ENCODE peak calls at places on chromosome 17, in nine cellular contexts. One of them, this sample, is unnamed.

GRCh38 chr17:50346313-50347086 is 574 bp downstream of the XYLT2 start:
- DNase-seq in heart right ventricle: peak
- DNase-seq in SIG-M5: no peak
- DNase-seq in kidney glomerular epithelial cell: no peak
- DNase-seq in NCI-H748 treated with DMSO at 0.1 percent for 48 hours: no peak
- DNase-seq in HTR-8/SVneo: peak
- DNase-seq in NCI-H1092: no peak
- DNase-seq in RCC 7860: no peak
- DNase-seq in HEK293T: peak
- DNase-seq in this sample: no peak

GRCh38 chr17:27458524-27458908 is 2.3 kb downstream of the KSR1 start:
- DNase-seq in heart right ventricle: no peak
- DNase-seq in SIG-M5: no peak
- DNase-seq in kidney glomerular epithelial cell: no peak
- DNase-seq in NCI-H748 treated with DMSO at 0.1 percent for 48 hours: no peak
- DNase-seq in HTR-8/SVneo: no peak
- DNase-seq in NCI-H1092: no peak
- DNase-seq in RCC 7860: no peak
- DNase-seq in HEK293T: no peak
- DNase-seq in this sample: no peak

GRCh38 chr17:46817151-46817900 is 1.2 kb downstream of the WNT3 start:
- DNase-seq in heart right ventricle: no peak
- DNase-seq in SIG-M5: no peak
- DNase-seq in kidney glomerular epithelial cell: no peak
- DNase-seq in NCI-H748 treated with DMSO at 0.1 percent for 48 hours: no peak
- DNase-seq in HTR-8/SVneo: no peak
- DNase-seq in NCI-H1092: no peak
- DNase-seq in RCC 7860: no peak
- DNase-seq in HEK293T: no peak
- DNase-seq in this sample: no peak

GRCh38 chr17:49557204-49558024 is 18.3 kb upstream of the NXPH3 start:
- DNase-seq in heart right ventricle: no peak
- DNase-seq in SIG-M5: no peak
- DNase-seq in kidney glomerular epithelial cell: peak
- DNase-seq in NCI-H748 treated with DMSO at 0.1 percent for 48 hours: peak
- DNase-seq in HTR-8/SVneo: peak
- DNase-seq in NCI-H1092: peak
- DNase-seq in RCC 7860: peak
- DNase-seq in HEK293T: peak
- DNase-seq in this sample: no peak

GRCh38 chr17:75612906-75613626 is 20.2 kb upstream of the SMIM5 start:
- DNase-seq in heart right ventricle: no peak
- DNase-seq in SIG-M5: no peak
- DNase-seq in kidney glomerular epithelial cell: no peak
- DNase-seq in NCI-H748 treated with DMSO at 0.1 percent for 48 hours: no peak
- DNase-seq in HTR-8/SVneo: no peak
- DNase-seq in NCI-H1092: no peak
- DNase-seq in RCC 7860: no peak
- DNase-seq in HEK293T: no peak
- DNase-seq in this sample: no peak

GRCh38 chr17:68491864-68492263 is 20.4 kb upstream of the PRKAR1A start:
- DNase-seq in heart right ventricle: peak
- DNase-seq in SIG-M5: no peak
- DNase-seq in kidney glomerular epithelial cell: no peak
- DNase-seq in NCI-H748 treated with DMSO at 0.1 percent for 48 hours: no peak
- DNase-seq in HTR-8/SVneo: no peak
- DNase-seq in NCI-H1092: no peak
- DNase-seq in RCC 7860: no peak
- DNase-seq in HEK293T: no peak
- DNase-seq in this sample: no peak

GRCh38 chr17:41728056-41728455 is 6.4 kb downstream of the HAP1 start:
- DNase-seq in heart right ventricle: no peak
- DNase-seq in SIG-M5: no peak
- DNase-seq in kidney glomerular epithelial cell: no peak
- DNase-seq in NCI-H748 treated with DMSO at 0.1 percent for 48 hours: no peak
- DNase-seq in HTR-8/SVneo: no peak
- DNase-seq in NCI-H1092: no peak
- DNase-seq in RCC 7860: no peak
- DNase-seq in HEK293T: no peak
- DNase-seq in this sample: no peak

GRCh38 chr17:51461578-51462004 is 201.2 kb downstream of the UTP18 start:
- DNase-seq in heart right ventricle: peak
- DNase-seq in SIG-M5: no peak
- DNase-seq in kidney glomerular epithelial cell: no peak
- DNase-seq in NCI-H748 treated with DMSO at 0.1 percent for 48 hours: peak
- DNase-seq in HTR-8/SVneo: peak
- DNase-seq in NCI-H1092: peak
- DNase-seq in RCC 7860: peak
- DNase-seq in HEK293T: peak
- DNase-seq in this sample: no peak

GRCh38 chr17:36512641-36513040 is 22.0 kb downstream of the MYO19 start:
- DNase-seq in heart right ventricle: no peak
- DNase-seq in SIG-M5: no peak
- DNase-seq in kidney glomerular epithelial cell: no peak
- DNase-seq in NCI-H748 treated with DMSO at 0.1 percent for 48 hours: no peak
- DNase-seq in HTR-8/SVneo: no peak
- DNase-seq in NCI-H1092: no peak
- DNase-seq in RCC 7860: no peak
- DNase-seq in HEK293T: no peak
- DNase-seq in this sample: no peak

GRCh38 chr17:27315796-27316465 is 22.0 kb downstream of the WSB1 start:
- DNase-seq in heart right ventricle: no peak
- DNase-seq in SIG-M5: no peak
- DNase-seq in kidney glomerular epithelial cell: no peak
- DNase-seq in NCI-H748 treated with DMSO at 0.1 percent for 48 hours: no peak
- DNase-seq in HTR-8/SVneo: no peak
- DNase-seq in NCI-H1092: no peak
- DNase-seq in RCC 7860: no peak
- DNase-seq in HEK293T: no peak
- DNase-seq in this sample: no peak

GRCh38 chr17:63961355-63962207 is 11.1 kb downstream of the SCN4A start:
- DNase-seq in heart right ventricle: peak
- DNase-seq in SIG-M5: peak
- DNase-seq in kidney glomerular epithelial cell: no peak
- DNase-seq in NCI-H748 treated with DMSO at 0.1 percent for 48 hours: no peak
- DNase-seq in HTR-8/SVneo: peak
- DNase-seq in NCI-H1092: no peak
- DNase-seq in RCC 7860: no peak
- DNase-seq in HEK293T: peak
- DNase-seq in this sample: peak

GRCh38 chr17:72039490-72039889 is 81.3 kb upstream of the SOX9 start:
- DNase-seq in heart right ventricle: no peak
- DNase-seq in SIG-M5: no peak
- DNase-seq in kidney glomerular epithelial cell: no peak
- DNase-seq in NCI-H748 treated with DMSO at 0.1 percent for 48 hours: no peak
- DNase-seq in HTR-8/SVneo: no peak
- DNase-seq in NCI-H1092: no peak
- DNase-seq in RCC 7860: no peak
- DNase-seq in HEK293T: no peak
- DNase-seq in this sample: no peak

GRCh38 chr17:5283531-5284315 is 1.6 kb downstream of the RABEP1 start:
- DNase-seq in heart right ventricle: no peak
- DNase-seq in SIG-M5: no peak
- DNase-seq in kidney glomerular epithelial cell: no peak
- DNase-seq in NCI-H748 treated with DMSO at 0.1 percent for 48 hours: no peak
- DNase-seq in HTR-8/SVneo: no peak
- DNase-seq in NCI-H1092: no peak
- DNase-seq in RCC 7860: no peak
- DNase-seq in HEK293T: no peak
- DNase-seq in this sample: no peak

GRCh38 chr17:61783556-61784304 is 79.6 kb downstream of the BRIP1 start:
- DNase-seq in heart right ventricle: no peak
- DNase-seq in SIG-M5: no peak
- DNase-seq in kidney glomerular epithelial cell: no peak
- DNase-seq in NCI-H748 treated with DMSO at 0.1 percent for 48 hours: no peak
- DNase-seq in HTR-8/SVneo: no peak
- DNase-seq in NCI-H1092: no peak
- DNase-seq in RCC 7860: no peak
- DNase-seq in HEK293T: no peak
- DNase-seq in this sample: no peak

GRCh38 chr17:41871789-41872188 is 6.6 kb upstream of the KLHL11 start:
- DNase-seq in heart right ventricle: no peak
- DNase-seq in SIG-M5: no peak
- DNase-seq in kidney glomerular epithelial cell: no peak
- DNase-seq in NCI-H748 treated with DMSO at 0.1 percent for 48 hours: no peak
- DNase-seq in HTR-8/SVneo: no peak
- DNase-seq in NCI-H1092: no peak
- DNase-seq in RCC 7860: no peak
- DNase-seq in HEK293T: no peak
- DNase-seq in this sample: no peak

GRCh38 chr17:38563362-38564253 is 42.1 kb downstream of the SRCIN1 start:
- DNase-seq in heart right ventricle: no peak
- DNase-seq in SIG-M5: no peak
- DNase-seq in kidney glomerular epithelial cell: no peak
- DNase-seq in NCI-H748 treated with DMSO at 0.1 percent for 48 hours: no peak
- DNase-seq in HTR-8/SVneo: no peak
- DNase-seq in NCI-H1092: no peak
- DNase-seq in RCC 7860: no peak
- DNase-seq in HEK293T: no peak
- DNase-seq in this sample: no peak

GRCh38 chr17:6471531-6472465 is 27.5 kb downstream of the PIMREG start:
- DNase-seq in heart right ventricle: no peak
- DNase-seq in SIG-M5: no peak
- DNase-seq in kidney glomerular epithelial cell: peak
- DNase-seq in NCI-H748 treated with DMSO at 0.1 percent for 48 hours: no peak
- DNase-seq in HTR-8/SVneo: peak
- DNase-seq in NCI-H1092: no peak
- DNase-seq in RCC 7860: peak
- DNase-seq in HEK293T: no peak
- DNase-seq in this sample: no peak

GRCh38 chr17:37284198-37284597 is 91.6 kb upstream of the C17orf78 start:
- DNase-seq in heart right ventricle: no peak
- DNase-seq in SIG-M5: no peak
- DNase-seq in kidney glomerular epithelial cell: no peak
- DNase-seq in NCI-H748 treated with DMSO at 0.1 percent for 48 hours: no peak
- DNase-seq in HTR-8/SVneo: no peak
- DNase-seq in NCI-H1092: no peak
- DNase-seq in RCC 7860: no peak
- DNase-seq in HEK293T: no peak
- DNase-seq in this sample: no peak

GRCh38 chr17:40068129-40068581 is 5.4 kb downstream of the THRA start:
- DNase-seq in heart right ventricle: peak
- DNase-seq in SIG-M5: no peak
- DNase-seq in kidney glomerular epithelial cell: no peak
- DNase-seq in NCI-H748 treated with DMSO at 0.1 percent for 48 hours: no peak
- DNase-seq in HTR-8/SVneo: no peak
- DNase-seq in NCI-H1092: no peak
- DNase-seq in RCC 7860: no peak
- DNase-seq in HEK293T: no peak
- DNase-seq in this sample: no peak

GRCh38 chr17:77364941-77365583 is 224.3 kb downstream of the SEC14L1 start:
- DNase-seq in heart right ventricle: no peak
- DNase-seq in SIG-M5: no peak
- DNase-seq in kidney glomerular epithelial cell: no peak
- DNase-seq in NCI-H748 treated with DMSO at 0.1 percent for 48 hours: no peak
- DNase-seq in HTR-8/SVneo: no peak
- DNase-seq in NCI-H1092: no peak
- DNase-seq in RCC 7860: no peak
- DNase-seq in HEK293T: no peak
- DNase-seq in this sample: no peak

GRCh38 chr17:62703776-62704380 is 76.4 kb downstream of the MRC2 start:
- DNase-seq in heart right ventricle: peak
- DNase-seq in SIG-M5: no peak
- DNase-seq in kidney glomerular epithelial cell: peak
- DNase-seq in NCI-H748 treated with DMSO at 0.1 percent for 48 hours: peak
- DNase-seq in HTR-8/SVneo: peak
- DNase-seq in NCI-H1092: peak
- DNase-seq in RCC 7860: peak
- DNase-seq in HEK293T: peak
- DNase-seq in this sample: peak

GRCh38 chr17:67290994-67291362 is 46.0 kb upstream of the HELZ start:
- DNase-seq in heart right ventricle: peak
- DNase-seq in SIG-M5: no peak
- DNase-seq in kidney glomerular epithelial cell: no peak
- DNase-seq in NCI-H748 treated with DMSO at 0.1 percent for 48 hours: no peak
- DNase-seq in HTR-8/SVneo: no peak
- DNase-seq in NCI-H1092: no peak
- DNase-seq in RCC 7860: no peak
- DNase-seq in HEK293T: no peak
- DNase-seq in this sample: no peak

GRCh38 chr17:66971249-66971648 is 6.7 kb downstream of the CACNG4 start:
- DNase-seq in heart right ventricle: no peak
- DNase-seq in SIG-M5: no peak
- DNase-seq in kidney glomerular epithelial cell: no peak
- DNase-seq in NCI-H748 treated with DMSO at 0.1 percent for 48 hours: no peak
- DNase-seq in HTR-8/SVneo: no peak
- DNase-seq in NCI-H1092: no peak
- DNase-seq in RCC 7860: no peak
- DNase-seq in HEK293T: no peak
- DNase-seq in this sample: no peak

GRCh38 chr17:5437721-5438317 is 1.1 kb downstream of the C1QBP start:
- DNase-seq in heart right ventricle: no peak
- DNase-seq in SIG-M5: no peak
- DNase-seq in kidney glomerular epithelial cell: no peak
- DNase-seq in NCI-H748 treated with DMSO at 0.1 percent for 48 hours: no peak
- DNase-seq in HTR-8/SVneo: no peak
- DNase-seq in NCI-H1092: no peak
- DNase-seq in RCC 7860: peak
- DNase-seq in HEK293T: no peak
- DNase-seq in this sample: no peak

GRCh38 chr17:61474235-61474927 is 22.2 kb downstream of the TBX4 start:
- DNase-seq in heart right ventricle: no peak
- DNase-seq in SIG-M5: no peak
- DNase-seq in kidney glomerular epithelial cell: no peak
- DNase-seq in NCI-H748 treated with DMSO at 0.1 percent for 48 hours: no peak
- DNase-seq in HTR-8/SVneo: no peak
- DNase-seq in NCI-H1092: no peak
- DNase-seq in RCC 7860: no peak
- DNase-seq in HEK293T: no peak
- DNase-seq in this sample: no peak

GRCh38 chr17:74305865-74306654 is 20.0 kb upstream of the KIF19 start:
- DNase-seq in heart right ventricle: no peak
- DNase-seq in SIG-M5: no peak
- DNase-seq in kidney glomerular epithelial cell: no peak
- DNase-seq in NCI-H748 treated with DMSO at 0.1 percent for 48 hours: no peak
- DNase-seq in HTR-8/SVneo: no peak
- DNase-seq in NCI-H1092: peak
- DNase-seq in RCC 7860: no peak
- DNase-seq in HEK293T: no peak
- DNase-seq in this sample: no peak

GRCh38 chr17:72587156-72587555 is 466.3 kb downstream of the SOX9 start:
- DNase-seq in heart right ventricle: no peak
- DNase-seq in SIG-M5: no peak
- DNase-seq in kidney glomerular epithelial cell: peak
- DNase-seq in NCI-H748 treated with DMSO at 0.1 percent for 48 hours: no peak
- DNase-seq in HTR-8/SVneo: no peak
- DNase-seq in NCI-H1092: no peak
- DNase-seq in RCC 7860: peak
- DNase-seq in HEK293T: no peak
- DNase-seq in this sample: no peak

GRCh38 chr17:13346081-13346533 is 255.6 kb downstream of the HS3ST3A1 start:
- DNase-seq in heart right ventricle: no peak
- DNase-seq in SIG-M5: no peak
- DNase-seq in kidney glomerular epithelial cell: peak
- DNase-seq in NCI-H748 treated with DMSO at 0.1 percent for 48 hours: no peak
- DNase-seq in HTR-8/SVneo: peak
- DNase-seq in NCI-H1092: no peak
- DNase-seq in RCC 7860: peak
- DNase-seq in HEK293T: no peak
- DNase-seq in this sample: no peak

GRCh38 chr17:41814195-41814594 is 1.4 kb downstream of the FKBP10 start:
- DNase-seq in heart right ventricle: no peak
- DNase-seq in SIG-M5: no peak
- DNase-seq in kidney glomerular epithelial cell: peak
- DNase-seq in NCI-H748 treated with DMSO at 0.1 percent for 48 hours: no peak
- DNase-seq in HTR-8/SVneo: no peak
- DNase-seq in NCI-H1092: no peak
- DNase-seq in RCC 7860: peak
- DNase-seq in HEK293T: no peak
- DNase-seq in this sample: no peak

GRCh38 chr17:6059406-6059805 is 10.8 kb upstream of the WSCD1 start:
- DNase-seq in heart right ventricle: no peak
- DNase-seq in SIG-M5: no peak
- DNase-seq in kidney glomerular epithelial cell: no peak
- DNase-seq in NCI-H748 treated with DMSO at 0.1 percent for 48 hours: peak
- DNase-seq in HTR-8/SVneo: no peak
- DNase-seq in NCI-H1092: no peak
- DNase-seq in RCC 7860: no peak
- DNase-seq in HEK293T: no peak
- DNase-seq in this sample: no peak

GRCh38 chr17:49361129-49361901 is 735 bp downstream of the ZNF652 start:
- DNase-seq in heart right ventricle: peak
- DNase-seq in SIG-M5: no peak
- DNase-seq in kidney glomerular epithelial cell: peak
- DNase-seq in NCI-H748 treated with DMSO at 0.1 percent for 48 hours: peak
- DNase-seq in HTR-8/SVneo: peak
- DNase-seq in NCI-H1092: no peak
- DNase-seq in RCC 7860: peak
- DNase-seq in HEK293T: no peak
- DNase-seq in this sample: no peak